ENCODE peak calls at places on chromosome 18, in nine cellular contexts. One of them, this sample, is unnamed.
A peak's percentile ranks its signal among the peaks of the same experiment; 100 is the strongest.

GRCh38 chr18:8987250-8987649 is 115.2 kb upstream of the NDUFV2 start:
- DNase-seq in body of pancreas: peak; percentile 87
- DNase-seq in colonic mucosa: no peak
- DNase-seq in lung: no peak
- DNase-seq in left lung: no peak
- DNase-seq in PC-3: no peak
- DNase-seq in neuronal stem cell: no peak
- DNase-seq in MM.1S: no peak
- DNase-seq in cardiac muscle cell: peak; percentile 21
- DNase-seq in this sample: no peak

GRCh38 chr18:60413944-60414547 is 41.5 kb upstream of the MC4R start:
- DNase-seq in body of pancreas: no peak
- DNase-seq in colonic mucosa: no peak
- DNase-seq in lung: no peak
- DNase-seq in left lung: no peak
- DNase-seq in PC-3: peak; percentile 53
- DNase-seq in neuronal stem cell: no peak
- DNase-seq in MM.1S: no peak
- DNase-seq in cardiac muscle cell: peak; percentile 12
- DNase-seq in this sample: no peak

GRCh38 chr18:33560686-33561370 is 17.2 kb upstream of the ASXL3 start:
- DNase-seq in body of pancreas: no peak
- DNase-seq in colonic mucosa: peak; percentile 22
- DNase-seq in lung: no peak
- DNase-seq in left lung: no peak
- DNase-seq in PC-3: no peak
- DNase-seq in neuronal stem cell: no peak
- DNase-seq in MM.1S: peak; percentile 55
- DNase-seq in cardiac muscle cell: peak; percentile 37
- DNase-seq in this sample: no peak

GRCh38 chr18:40911582-40912254 is 1043.3 kb upstream of the PIK3C3 start:
- DNase-seq in body of pancreas: no peak
- DNase-seq in colonic mucosa: no peak
- DNase-seq in lung: no peak
- DNase-seq in left lung: no peak
- DNase-seq in PC-3: peak; percentile 34
- DNase-seq in neuronal stem cell: no peak
- DNase-seq in MM.1S: no peak
- DNase-seq in cardiac muscle cell: peak; percentile 65
- DNase-seq in this sample: no peak

GRCh38 chr18:26840965-26841364 is 24.5 kb downstream of the AQP4 start:
- DNase-seq in body of pancreas: no peak
- DNase-seq in colonic mucosa: no peak
- DNase-seq in lung: no peak
- DNase-seq in left lung: no peak
- DNase-seq in PC-3: no peak
- DNase-seq in neuronal stem cell: no peak
- DNase-seq in MM.1S: no peak
- DNase-seq in cardiac muscle cell: no peak
- DNase-seq in this sample: no peak

GRCh38 chr18:25234363-25234639 is 117.7 kb downstream of the ZNF521 start:
- DNase-seq in body of pancreas: no peak
- DNase-seq in colonic mucosa: no peak
- DNase-seq in lung: no peak
- DNase-seq in left lung: no peak
- DNase-seq in PC-3: no peak
- DNase-seq in neuronal stem cell: no peak
- DNase-seq in MM.1S: no peak
- DNase-seq in cardiac muscle cell: no peak
- DNase-seq in this sample: no peak

GRCh38 chr18:74194691-74195090 is 46.4 kb downstream of the TIMM21 start:
- DNase-seq in body of pancreas: no peak
- DNase-seq in colonic mucosa: no peak
- DNase-seq in lung: no peak
- DNase-seq in left lung: no peak
- DNase-seq in PC-3: no peak
- DNase-seq in neuronal stem cell: no peak
- DNase-seq in MM.1S: no peak
- DNase-seq in cardiac muscle cell: no peak
- DNase-seq in this sample: no peak

GRCh38 chr18:25349926-25350560 is 1.9 kb downstream of the ZNF521 start:
- DNase-seq in body of pancreas: no peak
- DNase-seq in colonic mucosa: peak; percentile 19
- DNase-seq in lung: no peak
- DNase-seq in left lung: peak; percentile 80
- DNase-seq in PC-3: no peak
- DNase-seq in neuronal stem cell: peak; percentile 41
- DNase-seq in MM.1S: peak; percentile 33
- DNase-seq in cardiac muscle cell: peak; percentile 20
- DNase-seq in this sample: peak; percentile 70

GRCh38 chr18:394997-395383 is 105.5 kb downstream of the COLEC12 start:
- DNase-seq in body of pancreas: peak; percentile 42
- DNase-seq in colonic mucosa: no peak
- DNase-seq in lung: no peak
- DNase-seq in left lung: no peak
- DNase-seq in PC-3: no peak
- DNase-seq in neuronal stem cell: no peak
- DNase-seq in MM.1S: no peak
- DNase-seq in cardiac muscle cell: peak; percentile 93
- DNase-seq in this sample: no peak

GRCh38 chr18:37266290-37266689 is 299.3 kb downstream of the CELF4 start:
- DNase-seq in body of pancreas: no peak
- DNase-seq in colonic mucosa: no peak
- DNase-seq in lung: no peak
- DNase-seq in left lung: peak; percentile 68
- DNase-seq in PC-3: no peak
- DNase-seq in neuronal stem cell: no peak
- DNase-seq in MM.1S: no peak
- DNase-seq in cardiac muscle cell: no peak
- DNase-seq in this sample: no peak

GRCh38 chr18:10009321-10010144 is 95.7 kb downstream of the VAPA start:
- DNase-seq in body of pancreas: no peak
- DNase-seq in colonic mucosa: no peak
- DNase-seq in lung: no peak
- DNase-seq in left lung: no peak
- DNase-seq in PC-3: no peak
- DNase-seq in neuronal stem cell: no peak
- DNase-seq in MM.1S: no peak
- DNase-seq in cardiac muscle cell: no peak
- DNase-seq in this sample: peak; percentile 59
- H3K4me1 ChIP-seq in body of pancreas: peaks cover 38% of the 10 kb centered on the region
- H3K4me1 ChIP-seq in colonic mucosa: no peaks in the 10 kb centered on the region
- H3K4me1 ChIP-seq in lung: peaks cover 4% of the 10 kb centered on the region
- H3K4me1 ChIP-seq in left lung: no peaks in the 10 kb centered on the region
- H3K4me1 ChIP-seq in PC-3: no peaks in the 10 kb centered on the region
- H3K4me1 ChIP-seq in neuronal stem cell: no peaks in the 10 kb centered on the region
- H3K4me1 ChIP-seq in MM.1S: no peaks in the 10 kb centered on the region
- H3K4me1 ChIP-seq in cardiac muscle cell: no peaks in the 10 kb centered on the region
- H3K4me1 ChIP-seq in this sample: peaks cover 29% of the 10 kb centered on the region

GRCh38 chr18:13216732-13217465 is 1.7 kb upstream of the LDLRAD4 start:
- DNase-seq in body of pancreas: peak; percentile 27
- DNase-seq in colonic mucosa: peak; percentile 44
- DNase-seq in lung: no peak
- DNase-seq in left lung: peak; percentile 80
- DNase-seq in PC-3: no peak
- DNase-seq in neuronal stem cell: peak; percentile 59
- DNase-seq in MM.1S: peak; percentile 33
- DNase-seq in cardiac muscle cell: no peak
- DNase-seq in this sample: no peak

GRCh38 chr18:13211537-13211936 is 7.0 kb upstream of the LDLRAD4 start:
- DNase-seq in body of pancreas: no peak
- DNase-seq in colonic mucosa: no peak
- DNase-seq in lung: no peak
- DNase-seq in left lung: no peak
- DNase-seq in PC-3: no peak
- DNase-seq in neuronal stem cell: no peak
- DNase-seq in MM.1S: no peak
- DNase-seq in cardiac muscle cell: no peak
- DNase-seq in this sample: no peak

GRCh38 chr18:13216092-13216582 is 2.4 kb upstream of the LDLRAD4 start:
- DNase-seq in body of pancreas: peak; percentile 67
- DNase-seq in colonic mucosa: peak; percentile 87
- DNase-seq in lung: peak; percentile 57
- DNase-seq in left lung: no peak
- DNase-seq in PC-3: peak; percentile 68
- DNase-seq in neuronal stem cell: peak; percentile 31
- DNase-seq in MM.1S: peak; percentile 66
- DNase-seq in cardiac muscle cell: peak; percentile 62
- DNase-seq in this sample: no peak

GRCh38 chr18:13217466-13217961 is 1.0 kb upstream of the LDLRAD4 start:
- DNase-seq in body of pancreas: peak; percentile 46
- DNase-seq in colonic mucosa: peak; percentile 62
- DNase-seq in lung: no peak
- DNase-seq in left lung: peak; percentile 86
- DNase-seq in PC-3: no peak
- DNase-seq in neuronal stem cell: peak; percentile 57
- DNase-seq in MM.1S: peak; percentile 48
- DNase-seq in cardiac muscle cell: peak; percentile 43
- DNase-seq in this sample: peak; percentile 80

DNA sequence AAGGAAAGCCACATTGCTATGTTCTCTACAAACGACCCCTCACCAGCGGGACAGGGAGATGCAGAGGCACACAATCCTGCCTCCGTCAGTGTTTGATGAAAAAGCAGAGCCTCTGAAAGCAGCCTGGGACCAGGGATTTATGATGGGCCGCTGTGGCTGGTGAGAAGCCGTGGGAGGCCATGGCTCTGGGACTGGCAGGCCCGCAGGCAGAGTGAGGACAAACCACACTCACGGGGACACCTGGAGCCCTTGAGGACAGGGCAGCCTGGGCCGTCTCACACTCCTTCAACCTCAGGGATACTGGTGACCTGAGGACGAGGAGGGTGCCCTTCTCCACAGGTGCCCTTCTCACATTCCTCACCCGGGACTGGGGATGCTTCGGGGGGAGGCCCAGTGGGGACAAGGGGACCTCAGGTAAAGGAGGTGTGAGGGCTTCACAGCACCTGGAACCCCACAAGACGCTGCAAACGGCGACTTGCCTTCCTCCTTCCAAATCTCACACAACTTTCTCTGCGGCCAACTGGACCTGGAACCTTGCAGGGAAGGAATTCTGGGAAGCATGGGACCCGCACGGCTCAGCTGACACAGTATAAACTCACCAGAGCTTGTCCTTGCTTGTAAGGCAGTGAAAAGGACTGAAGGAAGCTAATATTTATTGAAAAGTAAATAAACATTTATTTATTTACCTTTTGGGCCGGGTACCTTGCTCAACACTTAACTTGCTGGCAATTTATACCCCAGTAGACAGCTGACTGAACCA is 5.3 kb upstream of the LDLRAD4 start:
- DNase-seq in body of pancreas: no peak
- DNase-seq in colonic mucosa: no peak
- DNase-seq in lung: no peak
- DNase-seq in left lung: no peak
- DNase-seq in PC-3: no peak
- DNase-seq in neuronal stem cell: no peak
- DNase-seq in MM.1S: no peak
- DNase-seq in cardiac muscle cell: no peak
- DNase-seq in this sample: peak; percentile 68
- H3K4me1 ChIP-seq in body of pancreas: peaks cover 8% of the 10 kb centered on the region
- H3K4me1 ChIP-seq in colonic mucosa: peaks cover 8% of the 10 kb centered on the region
- H3K4me1 ChIP-seq in lung: peaks cover 8% of the 10 kb centered on the region
- H3K4me1 ChIP-seq in left lung: peaks cover 9% of the 10 kb centered on the region
- H3K4me1 ChIP-seq in PC-3: no peaks in the 10 kb centered on the region
- H3K4me1 ChIP-seq in neuronal stem cell: peaks cover 2% of the 10 kb centered on the region
- H3K4me1 ChIP-seq in MM.1S: peaks cover 6% of the 10 kb centered on the region
- H3K4me1 ChIP-seq in cardiac muscle cell: no peaks in the 10 kb centered on the region
- H3K4me1 ChIP-seq in this sample: peaks cover 18% of the 10 kb centered on the region

DNA sequence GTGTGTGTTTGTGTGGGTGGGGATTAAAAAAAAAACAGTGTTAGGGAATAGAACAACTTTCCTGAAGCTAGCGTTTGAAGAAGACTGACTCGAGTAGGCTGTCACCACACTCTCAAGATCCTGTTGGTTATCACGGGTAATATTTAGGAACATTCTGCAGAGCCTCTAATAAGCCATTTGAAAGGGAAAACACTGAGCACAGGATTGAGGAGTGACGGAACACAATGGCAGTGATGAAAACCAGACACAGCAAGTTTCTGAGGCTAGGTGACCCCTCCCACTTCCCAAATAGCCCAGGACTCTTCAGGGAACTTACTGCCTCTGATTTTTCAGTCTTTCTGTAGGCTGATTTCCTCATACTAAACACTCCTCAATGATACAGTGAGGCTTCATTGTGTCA is 88.2 kb upstream of the TMEM200C start:
- DNase-seq in body of pancreas: no peak
- DNase-seq in colonic mucosa: no peak
- DNase-seq in lung: no peak
- DNase-seq in left lung: no peak
- DNase-seq in PC-3: no peak
- DNase-seq in neuronal stem cell: no peak
- DNase-seq in MM.1S: no peak
- DNase-seq in cardiac muscle cell: peak; percentile 3
- DNase-seq in this sample: no peak
- H3K4me1 ChIP-seq in body of pancreas: no peaks in the 10 kb centered on the region
- H3K4me1 ChIP-seq in colonic mucosa: no peaks in the 10 kb centered on the region
- H3K4me1 ChIP-seq in lung: no peaks in the 10 kb centered on the region
- H3K4me1 ChIP-seq in left lung: no peaks in the 10 kb centered on the region
- H3K4me1 ChIP-seq in PC-3: no peaks in the 10 kb centered on the region
- H3K4me1 ChIP-seq in neuronal stem cell: peaks cover 4% of the 10 kb centered on the region
- H3K4me1 ChIP-seq in MM.1S: peaks cover 41% of the 10 kb centered on the region
- H3K4me1 ChIP-seq in cardiac muscle cell: peaks cover 35% of the 10 kb centered on the region
- H3K4me1 ChIP-seq in this sample: peaks cover 3% of the 10 kb centered on the region

DNA sequence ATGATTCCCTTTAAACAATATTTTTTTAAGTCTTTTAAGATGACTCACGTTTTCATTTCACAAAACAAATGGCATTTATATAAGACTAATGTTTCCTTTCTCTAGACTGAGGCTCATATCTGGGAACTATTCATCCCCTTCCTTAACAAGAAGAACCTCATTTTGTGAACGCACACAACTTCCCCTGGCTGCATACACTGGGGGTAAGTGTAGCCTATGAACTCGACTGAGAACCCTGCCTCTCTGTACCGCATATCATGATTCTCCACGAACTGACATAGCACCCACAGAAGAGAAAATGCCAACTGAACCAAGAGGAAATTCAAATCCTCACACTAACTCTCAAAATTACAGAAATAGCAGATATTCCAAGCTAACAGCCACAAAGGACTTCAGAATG is 236.8 kb downstream of the TCF4 start:
- DNase-seq in body of pancreas: no peak
- DNase-seq in colonic mucosa: no peak
- DNase-seq in lung: no peak
- DNase-seq in left lung: no peak
- DNase-seq in PC-3: no peak
- DNase-seq in neuronal stem cell: no peak
- DNase-seq in MM.1S: no peak
- DNase-seq in cardiac muscle cell: no peak
- DNase-seq in this sample: no peak
- H3K4me1 ChIP-seq in body of pancreas: no peaks in the 10 kb centered on the region
- H3K4me1 ChIP-seq in colonic mucosa: no peaks in the 10 kb centered on the region
- H3K4me1 ChIP-seq in lung: no peaks in the 10 kb centered on the region
- H3K4me1 ChIP-seq in left lung: no peaks in the 10 kb centered on the region
- H3K4me1 ChIP-seq in PC-3: no peaks in the 10 kb centered on the region
- H3K4me1 ChIP-seq in neuronal stem cell: peaks cover 17% of the 10 kb centered on the region
- H3K4me1 ChIP-seq in MM.1S: no peaks in the 10 kb centered on the region
- H3K4me1 ChIP-seq in cardiac muscle cell: peaks cover 8% of the 10 kb centered on the region
- H3K4me1 ChIP-seq in this sample: peaks cover 5% of the 10 kb centered on the region

GRCh38 chr18:23964282-23965238 is 50.0 kb upstream of the TTC39C start:
- DNase-seq in body of pancreas: peak; percentile 25
- DNase-seq in colonic mucosa: peak; percentile 72
- DNase-seq in lung: no peak
- DNase-seq in left lung: no peak
- DNase-seq in PC-3: no peak
- DNase-seq in neuronal stem cell: no peak
- DNase-seq in MM.1S: no peak
- DNase-seq in cardiac muscle cell: no peak
- DNase-seq in this sample: no peak
- H3K4me1 ChIP-seq in body of pancreas: peaks cover 31% of the 10 kb centered on the region
- H3K4me1 ChIP-seq in colonic mucosa: no peaks in the 10 kb centered on the region
- H3K4me1 ChIP-seq in lung: peaks cover 1% of the 10 kb centered on the region
- H3K4me1 ChIP-seq in left lung: no peaks in the 10 kb centered on the region
- H3K4me1 ChIP-seq in PC-3: no peaks in the 10 kb centered on the region
- H3K4me1 ChIP-seq in neuronal stem cell: no peaks in the 10 kb centered on the region
- H3K4me1 ChIP-seq in MM.1S: no peaks in the 10 kb centered on the region
- H3K4me1 ChIP-seq in cardiac muscle cell: no peaks in the 10 kb centered on the region
- H3K4me1 ChIP-seq in this sample: peaks cover 19% of the 10 kb centered on the region

This sample was measured in suprapubic skin.